ENCODE peak calls at places on chromosomes 12 and 14, in eight cellular contexts. One of them, this sample, is unnamed. For H3K27me3 and H3K9me3, the result is how much of the 10 kb centered on the place peaks cover.

GRCh38 chr12:107843351-107844311 is 69.1 kb downstream of the ASCL4 start:
- DNase-seq in hepatocyte: peak
- DNase-seq in heart left ventricle: no peak
- DNase-seq in CD8-positive, alpha-beta T cell: no peak
- DNase-seq in tibial artery: no peak
- DNase-seq in left ventricle myocardium inferior: no peak
- DNase-seq in tibial nerve: no peak
- DNase-seq in Karpas-422: no peak
- DNase-seq in this sample: no peak

GRCh38 chr12:91442535-91442934 is 259.9 kb upstream of the DCN start:
- DNase-seq in hepatocyte: no peak
- DNase-seq in heart left ventricle: no peak
- DNase-seq in CD8-positive, alpha-beta T cell: no peak
- DNase-seq in tibial artery: no peak
- DNase-seq in left ventricle myocardium inferior: no peak
- DNase-seq in tibial nerve: no peak
- DNase-seq in Karpas-422: no peak
- DNase-seq in this sample: no peak

GRCh38 chr14:99822166-99822527 is 28.9 kb downstream of the EML1 start:
- DNase-seq in hepatocyte: no peak
- DNase-seq in heart left ventricle: no peak
- DNase-seq in CD8-positive, alpha-beta T cell: no peak
- DNase-seq in tibial artery: no peak
- DNase-seq in left ventricle myocardium inferior: no peak
- DNase-seq in tibial nerve: no peak
- DNase-seq in Karpas-422: no peak
- DNase-seq in this sample: no peak

GRCh38 chr14:69611264-69612013 is at the start of gene SUSD6:
- DNase-seq in hepatocyte: peak
- DNase-seq in heart left ventricle: peak
- DNase-seq in CD8-positive, alpha-beta T cell: peak
- DNase-seq in tibial artery: peak
- DNase-seq in left ventricle myocardium inferior: peak
- DNase-seq in tibial nerve: peak
- DNase-seq in Karpas-422: peak
- DNase-seq in this sample: peak

GRCh38 chr14:21385170-21385904 is 1.5 kb upstream of the SUPT16H start:
- DNase-seq in hepatocyte: no peak
- DNase-seq in heart left ventricle: no peak
- DNase-seq in CD8-positive, alpha-beta T cell: no peak
- DNase-seq in tibial artery: no peak
- DNase-seq in left ventricle myocardium inferior: no peak
- DNase-seq in tibial nerve: no peak
- DNase-seq in Karpas-422: peak
- DNase-seq in this sample: no peak

GRCh38 chr12:3697311-3697870 is 55.5 kb downstream of the CRACR2A start:
- DNase-seq in hepatocyte: no peak
- DNase-seq in heart left ventricle: no peak
- DNase-seq in CD8-positive, alpha-beta T cell: no peak
- DNase-seq in tibial artery: no peak
- DNase-seq in left ventricle myocardium inferior: no peak
- DNase-seq in tibial nerve: no peak
- DNase-seq in Karpas-422: no peak
- DNase-seq in this sample: no peak

GRCh38 chr12:72957454-72957853 is 685.3 kb downstream of the TRHDE start:
- DNase-seq in hepatocyte: no peak
- DNase-seq in heart left ventricle: no peak
- DNase-seq in CD8-positive, alpha-beta T cell: no peak
- DNase-seq in tibial artery: no peak
- DNase-seq in left ventricle myocardium inferior: no peak
- DNase-seq in tibial nerve: no peak
- DNase-seq in Karpas-422: no peak
- DNase-seq in this sample: no peak

GRCh38 chr12:108779998-108780688 is 48.8 kb upstream of the CORO1C start:
- DNase-seq in hepatocyte: no peak
- DNase-seq in heart left ventricle: no peak
- DNase-seq in CD8-positive, alpha-beta T cell: no peak
- DNase-seq in tibial artery: no peak
- DNase-seq in left ventricle myocardium inferior: no peak
- DNase-seq in tibial nerve: peak
- DNase-seq in Karpas-422: no peak
- DNase-seq in this sample: no peak

GRCh38 chr12:77995436-77996167 is 164.9 kb downstream of the NAV3 start:
- DNase-seq in hepatocyte: no peak
- DNase-seq in heart left ventricle: no peak
- DNase-seq in CD8-positive, alpha-beta T cell: no peak
- DNase-seq in tibial artery: no peak
- DNase-seq in left ventricle myocardium inferior: no peak
- DNase-seq in tibial nerve: no peak
- DNase-seq in Karpas-422: no peak
- DNase-seq in this sample: no peak

GRCh38 chr14:68137704-68138619 is 318.4 kb downstream of the RAD51B start:
- DNase-seq in hepatocyte: peak
- DNase-seq in heart left ventricle: peak
- DNase-seq in CD8-positive, alpha-beta T cell: no peak
- DNase-seq in tibial artery: peak
- DNase-seq in left ventricle myocardium inferior: no peak
- DNase-seq in tibial nerve: peak
- DNase-seq in Karpas-422: no peak
- DNase-seq in this sample: peak

GRCh38 chr12:31118831-31119530 is 45.3 kb downstream of the DDX11 start:
- DNase-seq in hepatocyte: peak
- DNase-seq in heart left ventricle: no peak
- DNase-seq in CD8-positive, alpha-beta T cell: no peak
- DNase-seq in tibial artery: no peak
- DNase-seq in left ventricle myocardium inferior: no peak
- DNase-seq in tibial nerve: no peak
- DNase-seq in Karpas-422: no peak
- DNase-seq in this sample: no peak

GRCh38 chr12:53952871-53953734 is 1.6 kb upstream of the HOXC12 start:
- DNase-seq in hepatocyte: no peak
- DNase-seq in heart left ventricle: no peak
- DNase-seq in CD8-positive, alpha-beta T cell: no peak
- DNase-seq in tibial artery: no peak
- DNase-seq in left ventricle myocardium inferior: no peak
- DNase-seq in tibial nerve: no peak
- DNase-seq in Karpas-422: no peak
- DNase-seq in this sample: no peak

GRCh38 chr12:85280138-85280983 is at the start of gene ALX1:
- DNase-seq in hepatocyte: peak
- DNase-seq in heart left ventricle: no peak
- DNase-seq in CD8-positive, alpha-beta T cell: no peak
- DNase-seq in tibial artery: no peak
- DNase-seq in left ventricle myocardium inferior: no peak
- DNase-seq in tibial nerve: no peak
- DNase-seq in Karpas-422: no peak
- DNase-seq in this sample: no peak

GRCh38 chr14:36194645-36195044 is 18.1 kb upstream of the PTCSC3 start:
- DNase-seq in hepatocyte: no peak
- DNase-seq in heart left ventricle: no peak
- DNase-seq in CD8-positive, alpha-beta T cell: no peak
- DNase-seq in tibial artery: no peak
- DNase-seq in left ventricle myocardium inferior: no peak
- DNase-seq in tibial nerve: no peak
- DNase-seq in Karpas-422: no peak
- DNase-seq in this sample: no peak

GRCh38 chr12:15534322-15534721 is 212.0 kb downstream of the PTPRO start:
- DNase-seq in hepatocyte: no peak
- DNase-seq in heart left ventricle: no peak
- DNase-seq in CD8-positive, alpha-beta T cell: no peak
- DNase-seq in tibial artery: no peak
- DNase-seq in left ventricle myocardium inferior: no peak
- DNase-seq in tibial nerve: no peak
- DNase-seq in Karpas-422: peak
- DNase-seq in this sample: no peak

GRCh38 chr12:2984698-2985097 is 25.5 kb downstream of the TEAD4 start:
- DNase-seq in hepatocyte: no peak
- DNase-seq in heart left ventricle: no peak
- DNase-seq in CD8-positive, alpha-beta T cell: no peak
- DNase-seq in tibial artery: no peak
- DNase-seq in left ventricle myocardium inferior: no peak
- DNase-seq in tibial nerve: no peak
- DNase-seq in Karpas-422: no peak
- DNase-seq in this sample: no peak

GRCh38 chr12:81627336-81628189 is 131.6 kb downstream of the PPFIA2 start:
- DNase-seq in hepatocyte: peak
- DNase-seq in heart left ventricle: no peak
- DNase-seq in CD8-positive, alpha-beta T cell: no peak
- DNase-seq in tibial artery: no peak
- DNase-seq in left ventricle myocardium inferior: no peak
- DNase-seq in tibial nerve: peak
- DNase-seq in Karpas-422: peak
- DNase-seq in this sample: no peak

GRCh38 chr12:66188584-66189475 is at the start of gene IRAK3:
- DNase-seq in hepatocyte: peak
- DNase-seq in heart left ventricle: peak
- DNase-seq in CD8-positive, alpha-beta T cell: peak
- DNase-seq in tibial artery: peak
- DNase-seq in left ventricle myocardium inferior: peak
- DNase-seq in tibial nerve: peak
- DNase-seq in Karpas-422: no peak
- DNase-seq in this sample: peak

GRCh38 chr14:61625171-61625570 is 70.1 kb upstream of the HIF1A start:
- DNase-seq in hepatocyte: no peak
- DNase-seq in heart left ventricle: no peak
- DNase-seq in CD8-positive, alpha-beta T cell: no peak
- DNase-seq in tibial artery: no peak
- DNase-seq in left ventricle myocardium inferior: no peak
- DNase-seq in tibial nerve: no peak
- DNase-seq in Karpas-422: no peak
- DNase-seq in this sample: no peak

GRCh38 chr14:63453443-63453936 is 89.7 kb downstream of the PPP2R5E start:
- DNase-seq in hepatocyte: peak
- DNase-seq in heart left ventricle: no peak
- DNase-seq in CD8-positive, alpha-beta T cell: no peak
- DNase-seq in tibial artery: no peak
- DNase-seq in left ventricle myocardium inferior: no peak
- DNase-seq in tibial nerve: no peak
- DNase-seq in Karpas-422: no peak
- DNase-seq in this sample: peak

GRCh38 chr12:98579347-98579746 is 14.1 kb upstream of the SLC25A3 start:
- DNase-seq in hepatocyte: no peak
- DNase-seq in heart left ventricle: no peak
- DNase-seq in CD8-positive, alpha-beta T cell: no peak
- DNase-seq in tibial artery: no peak
- DNase-seq in left ventricle myocardium inferior: no peak
- DNase-seq in tibial nerve: no peak
- DNase-seq in Karpas-422: no peak
- DNase-seq in this sample: no peak

GRCh38 chr12:127677537-127678131 is 589.3 kb upstream of the TMEM132C start:
- DNase-seq in hepatocyte: peak
- DNase-seq in heart left ventricle: peak
- DNase-seq in CD8-positive, alpha-beta T cell: peak
- DNase-seq in tibial artery: peak
- DNase-seq in left ventricle myocardium inferior: peak
- DNase-seq in tibial nerve: peak
- DNase-seq in Karpas-422: peak
- DNase-seq in this sample: peak

GRCh38 chr14:77375164-77375950 is 1.5 kb downstream of the TMED8 start:
- DNase-seq in hepatocyte: no peak
- DNase-seq in heart left ventricle: no peak
- DNase-seq in CD8-positive, alpha-beta T cell: no peak
- DNase-seq in tibial artery: no peak
- DNase-seq in left ventricle myocardium inferior: no peak
- DNase-seq in tibial nerve: no peak
- DNase-seq in Karpas-422: peak
- DNase-seq in this sample: no peak

GRCh38 chr14:61132336-61132735 is 148.8 kb downstream of the TMEM30B start:
- DNase-seq in hepatocyte: no peak
- DNase-seq in heart left ventricle: no peak
- DNase-seq in CD8-positive, alpha-beta T cell: no peak
- DNase-seq in tibial artery: no peak
- DNase-seq in left ventricle myocardium inferior: no peak
- DNase-seq in tibial nerve: no peak
- DNase-seq in Karpas-422: no peak
- DNase-seq in this sample: no peak

GRCh38 chr14:24337824-24338175 is 2.0 kb downstream of the RIPK3 start:
- DNase-seq in hepatocyte: no peak
- DNase-seq in heart left ventricle: no peak
- DNase-seq in CD8-positive, alpha-beta T cell: no peak
- DNase-seq in tibial artery: no peak
- DNase-seq in left ventricle myocardium inferior: no peak
- DNase-seq in tibial nerve: no peak
- DNase-seq in Karpas-422: no peak
- DNase-seq in this sample: no peak
- H3K27me3 ChIP-seq in hepatocyte: half or more
- H3K27me3 ChIP-seq in heart left ventricle: under half
- H3K27me3 ChIP-seq in CD8-positive, alpha-beta T cell: under half
- H3K27me3 ChIP-seq in tibial artery: under half
- H3K27me3 ChIP-seq in left ventricle myocardium inferior: half or more
- H3K27me3 ChIP-seq in tibial nerve: under half
- H3K27me3 ChIP-seq in Karpas-422: under half
- H3K27me3 ChIP-seq in this sample: under half

GRCh38 chr12:48601013-48601756 is 31.3 kb upstream of the LALBA start:
- DNase-seq in hepatocyte: peak
- DNase-seq in heart left ventricle: no peak
- DNase-seq in CD8-positive, alpha-beta T cell: no peak
- DNase-seq in tibial artery: no peak
- DNase-seq in left ventricle myocardium inferior: no peak
- DNase-seq in tibial nerve: no peak
- DNase-seq in Karpas-422: no peak
- DNase-seq in this sample: no peak
- H3K9me3 ChIP-seq in hepatocyte: under half
- H3K9me3 ChIP-seq in heart left ventricle: under half
- H3K9me3 ChIP-seq in CD8-positive, alpha-beta T cell: under half
- H3K9me3 ChIP-seq in tibial artery: under half
- H3K9me3 ChIP-seq in left ventricle myocardium inferior: half or more
- H3K9me3 ChIP-seq in tibial nerve: under half
- H3K9me3 ChIP-seq in Karpas-422: under half
- H3K9me3 ChIP-seq in this sample: under half

GRCh38 chr12:119341988-119342387 is 7.5 kb downstream of the CCDC60 start:
- DNase-seq in hepatocyte: no peak
- DNase-seq in heart left ventricle: no peak
- DNase-seq in CD8-positive, alpha-beta T cell: no peak
- DNase-seq in tibial artery: no peak
- DNase-seq in left ventricle myocardium inferior: no peak
- DNase-seq in tibial nerve: no peak
- DNase-seq in Karpas-422: no peak
- DNase-seq in this sample: no peak

GRCh38 chr12:119340604-119341003 is 6.1 kb downstream of the CCDC60 start:
- DNase-seq in hepatocyte: no peak
- DNase-seq in heart left ventricle: no peak
- DNase-seq in CD8-positive, alpha-beta T cell: no peak
- DNase-seq in tibial artery: no peak
- DNase-seq in left ventricle myocardium inferior: no peak
- DNase-seq in tibial nerve: no peak
- DNase-seq in Karpas-422: no peak
- DNase-seq in this sample: no peak

GRCh38 chr12:119338593-119339363 is 4.2 kb downstream of the CCDC60 start:
- DNase-seq in hepatocyte: no peak
- DNase-seq in heart left ventricle: no peak
- DNase-seq in CD8-positive, alpha-beta T cell: no peak
- DNase-seq in tibial artery: no peak
- DNase-seq in left ventricle myocardium inferior: no peak
- DNase-seq in tibial nerve: no peak
- DNase-seq in Karpas-422: no peak
- DNase-seq in this sample: no peak

GRCh38 chr12:119343130-119343529 is 8.6 kb downstream of the CCDC60 start:
- DNase-seq in hepatocyte: no peak
- DNase-seq in heart left ventricle: no peak
- DNase-seq in CD8-positive, alpha-beta T cell: no peak
- DNase-seq in tibial artery: no peak
- DNase-seq in left ventricle myocardium inferior: no peak
- DNase-seq in tibial nerve: no peak
- DNase-seq in Karpas-422: no peak
- DNase-seq in this sample: no peak
- H3K27me3 ChIP-seq in hepatocyte: under half
- H3K27me3 ChIP-seq in heart left ventricle: under half
- H3K27me3 ChIP-seq in CD8-positive, alpha-beta T cell: under half
- H3K27me3 ChIP-seq in tibial artery: under half
- H3K27me3 ChIP-seq in left ventricle myocardium inferior: under half
- H3K27me3 ChIP-seq in tibial nerve: under half
- H3K27me3 ChIP-seq in Karpas-422: under half
- H3K27me3 ChIP-seq in this sample: under half

GRCh38 chr14:64788706-64789105 is 84.5 kb downstream of the PLEKHG3 start:
- DNase-seq in hepatocyte: peak
- DNase-seq in heart left ventricle: no peak
- DNase-seq in CD8-positive, alpha-beta T cell: no peak
- DNase-seq in tibial artery: no peak
- DNase-seq in left ventricle myocardium inferior: no peak
- DNase-seq in tibial nerve: peak
- DNase-seq in Karpas-422: no peak
- DNase-seq in this sample: no peak
- H3K9me3 ChIP-seq in hepatocyte: under half
- H3K9me3 ChIP-seq in heart left ventricle: under half
- H3K9me3 ChIP-seq in CD8-positive, alpha-beta T cell: under half
- H3K9me3 ChIP-seq in tibial artery: under half
- H3K9me3 ChIP-seq in left ventricle myocardium inferior: under half
- H3K9me3 ChIP-seq in tibial nerve: under half
- H3K9me3 ChIP-seq in Karpas-422: under half
- H3K9me3 ChIP-seq in this sample: under half